ENCODE peak calls at places on chromosomes 6 and 20, in six cellular contexts. One of them, this sample, is unnamed. For H3K36me3 and H3K27me3, the result is how much of the 10 kb centered on the place peaks cover.

GRCh38 chr6:27040244-27041042 is 207.1 kb upstream of the PRSS16 start:
- DNase-seq in keratinocyte: no peak
- DNase-seq in PC-3: no peak
- DNase-seq in psoas muscle: no peak
- DNase-seq in bronchial epithelial cell: no peak
- DNase-seq in endodermal cell: no peak
- DNase-seq in this sample: no peak

GRCh38 chr6:31729979-31730630 is 1.0 kb upstream of the DDAH2 start:
- DNase-seq in keratinocyte: no peak
- DNase-seq in PC-3: peak
- DNase-seq in psoas muscle: peak
- DNase-seq in bronchial epithelial cell: peak
- DNase-seq in endodermal cell: peak
- DNase-seq in this sample: peak

GRCh38 chr20:20210327-20210726 is 157.6 kb upstream of the INSM1 start:
- DNase-seq in keratinocyte: no peak
- DNase-seq in PC-3: no peak
- DNase-seq in psoas muscle: no peak
- DNase-seq in bronchial epithelial cell: no peak
- DNase-seq in endodermal cell: no peak
- DNase-seq in this sample: no peak

GRCh38 chr20:2778602-2779321 is 21.7 kb downstream of the CPXM1 start:
- DNase-seq in keratinocyte: no peak
- DNase-seq in PC-3: no peak
- DNase-seq in psoas muscle: no peak
- DNase-seq in bronchial epithelial cell: no peak
- DNase-seq in endodermal cell: no peak
- DNase-seq in this sample: no peak

GRCh38 chr20:48704761-48705160 is 123.0 kb downstream of the PREX1 start:
- DNase-seq in keratinocyte: no peak
- DNase-seq in PC-3: no peak
- DNase-seq in psoas muscle: no peak
- DNase-seq in bronchial epithelial cell: no peak
- DNase-seq in endodermal cell: no peak
- DNase-seq in this sample: no peak

GRCh38 chr6:38322123-38322522 is 317.6 kb downstream of the BTBD9 start:
- DNase-seq in keratinocyte: no peak
- DNase-seq in PC-3: no peak
- DNase-seq in psoas muscle: no peak
- DNase-seq in bronchial epithelial cell: peak
- DNase-seq in endodermal cell: no peak
- DNase-seq in this sample: no peak

GRCh38 chr6:134537146-134537555 is 219.2 kb upstream of the SGK1 start:
- DNase-seq in keratinocyte: peak
- DNase-seq in PC-3: peak
- DNase-seq in psoas muscle: no peak
- DNase-seq in bronchial epithelial cell: peak
- DNase-seq in endodermal cell: no peak
- DNase-seq in this sample: no peak

GRCh38 chr20:47927385-47927851 is 142.1 kb upstream of the SULF2 start:
- DNase-seq in keratinocyte: peak
- DNase-seq in PC-3: peak
- DNase-seq in psoas muscle: no peak
- DNase-seq in bronchial epithelial cell: peak
- DNase-seq in endodermal cell: no peak
- DNase-seq in this sample: no peak

GRCh38 chr6:158914923-158915322 is 85.1 kb downstream of the RSPH3 start:
- DNase-seq in keratinocyte: no peak
- DNase-seq in PC-3: no peak
- DNase-seq in psoas muscle: no peak
- DNase-seq in bronchial epithelial cell: no peak
- DNase-seq in endodermal cell: no peak
- DNase-seq in this sample: no peak

GRCh38 chr20:33851842-33852466 is 40.8 kb downstream of the CHMP4B start:
- DNase-seq in keratinocyte: no peak
- DNase-seq in PC-3: no peak
- DNase-seq in psoas muscle: peak
- DNase-seq in bronchial epithelial cell: no peak
- DNase-seq in endodermal cell: no peak
- DNase-seq in this sample: no peak
- H3K36me3 ChIP-seq in keratinocyte: under half
- H3K36me3 ChIP-seq in PC-3: under half
- H3K36me3 ChIP-seq in psoas muscle: half or more
- H3K36me3 ChIP-seq in bronchial epithelial cell: under half
- H3K36me3 ChIP-seq in endodermal cell: under half
- H3K36me3 ChIP-seq in this sample: half or more

GRCh38 chr6:86581833-86582232 is 355.5 kb upstream of the HTR1E start:
- DNase-seq in keratinocyte: no peak
- DNase-seq in PC-3: peak
- DNase-seq in psoas muscle: no peak
- DNase-seq in bronchial epithelial cell: peak
- DNase-seq in endodermal cell: no peak
- DNase-seq in this sample: no peak

DNA sequence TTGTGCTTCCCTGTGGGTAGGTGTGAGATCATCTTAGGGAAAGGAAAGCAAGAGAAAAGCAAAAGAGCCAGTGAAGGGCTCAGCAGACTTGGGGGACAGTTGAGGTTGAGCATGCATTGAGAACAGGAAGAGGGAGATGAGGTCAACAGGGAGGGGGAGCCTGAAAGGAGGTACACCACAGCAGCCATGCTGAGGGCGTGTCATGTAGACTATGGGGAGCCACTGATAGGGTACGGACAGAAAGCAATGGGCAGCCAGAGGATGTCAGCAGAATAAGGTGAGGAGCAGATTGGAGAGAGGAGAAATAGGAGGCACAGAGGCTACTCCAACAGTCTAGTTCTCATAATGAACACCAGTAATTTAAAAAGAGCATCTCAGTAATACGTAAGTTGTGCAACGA is 351.1 kb upstream of the HTR1E start:
- DNase-seq in keratinocyte: no peak
- DNase-seq in PC-3: no peak
- DNase-seq in psoas muscle: no peak
- DNase-seq in bronchial epithelial cell: no peak
- DNase-seq in endodermal cell: no peak
- DNase-seq in this sample: no peak
- H3K27me3 ChIP-seq in keratinocyte: under half
- H3K27me3 ChIP-seq in PC-3: under half
- H3K27me3 ChIP-seq in psoas muscle: under half
- H3K27me3 ChIP-seq in bronchial epithelial cell: under half
- H3K27me3 ChIP-seq in endodermal cell: under half
- H3K27me3 ChIP-seq in this sample: under half

GRCh38 chr20:16703570-16703969 is 26.3 kb upstream of the SNRPB2 start:
- DNase-seq in keratinocyte: no peak
- DNase-seq in PC-3: no peak
- DNase-seq in psoas muscle: no peak
- DNase-seq in bronchial epithelial cell: no peak
- DNase-seq in endodermal cell: no peak
- DNase-seq in this sample: no peak

GRCh38 chr20:16695633-16696032 is 34.2 kb upstream of the SNRPB2 start:
- DNase-seq in keratinocyte: no peak
- DNase-seq in PC-3: no peak
- DNase-seq in psoas muscle: no peak
- DNase-seq in bronchial epithelial cell: no peak
- DNase-seq in endodermal cell: no peak
- DNase-seq in this sample: peak

GRCh38 chr20:16699287-16699686 is 30.5 kb upstream of the SNRPB2 start:
- DNase-seq in keratinocyte: no peak
- DNase-seq in PC-3: no peak
- DNase-seq in psoas muscle: no peak
- DNase-seq in bronchial epithelial cell: no peak
- DNase-seq in endodermal cell: no peak
- DNase-seq in this sample: no peak

GRCh38 chr20:16701296-16701695 is 28.5 kb upstream of the SNRPB2 start:
- DNase-seq in keratinocyte: no peak
- DNase-seq in PC-3: peak
- DNase-seq in psoas muscle: no peak
- DNase-seq in bronchial epithelial cell: peak
- DNase-seq in endodermal cell: peak
- DNase-seq in this sample: no peak
- TF ChIP-seq CTCF in keratinocyte: no peak
- TF ChIP-seq CTCF in PC-3: peak
- TF ChIP-seq CTCF in psoas muscle: peak
- TF ChIP-seq CTCF in bronchial epithelial cell: peak
- TF ChIP-seq CTCF in endodermal cell: peak
- TF ChIP-seq CTCF in this sample: peak

GRCh38 chr20:13420625-13421024 is 199.6 kb downstream of the ISM1 start:
- DNase-seq in keratinocyte: no peak
- DNase-seq in PC-3: no peak
- DNase-seq in psoas muscle: no peak
- DNase-seq in bronchial epithelial cell: no peak
- DNase-seq in endodermal cell: no peak
- DNase-seq in this sample: no peak

GRCh38 chr20:13418263-13419229 is 197.5 kb downstream of the ISM1 start:
- DNase-seq in keratinocyte: no peak
- DNase-seq in PC-3: no peak
- DNase-seq in psoas muscle: no peak
- DNase-seq in bronchial epithelial cell: peak
- DNase-seq in endodermal cell: no peak
- DNase-seq in this sample: no peak

GRCh38 chr20:13416531-13416930 is 195.5 kb downstream of the ISM1 start:
- DNase-seq in keratinocyte: no peak
- DNase-seq in PC-3: no peak
- DNase-seq in psoas muscle: no peak
- DNase-seq in bronchial epithelial cell: no peak
- DNase-seq in endodermal cell: no peak
- DNase-seq in this sample: no peak

GRCh38 chr20:13422637-13423036 is 201.6 kb downstream of the ISM1 start:
- DNase-seq in keratinocyte: peak
- DNase-seq in PC-3: peak
- DNase-seq in psoas muscle: no peak
- DNase-seq in bronchial epithelial cell: peak
- DNase-seq in endodermal cell: no peak
- DNase-seq in this sample: no peak

GRCh38 chr20:13419445-13419844 is 198.4 kb downstream of the ISM1 start:
- DNase-seq in keratinocyte: no peak
- DNase-seq in PC-3: no peak
- DNase-seq in psoas muscle: no peak
- DNase-seq in bronchial epithelial cell: no peak
- DNase-seq in endodermal cell: no peak
- DNase-seq in this sample: no peak
- H3K36me3 ChIP-seq in keratinocyte: under half
- H3K36me3 ChIP-seq in PC-3: under half
- H3K36me3 ChIP-seq in psoas muscle: under half
- H3K36me3 ChIP-seq in bronchial epithelial cell: under half
- H3K36me3 ChIP-seq in endodermal cell: under half
- H3K36me3 ChIP-seq in this sample: under half

GRCh38 chr20:44247676-44248419 is 740 bp downstream of the GDAP1L1 start:
- DNase-seq in keratinocyte: no peak
- DNase-seq in PC-3: no peak
- DNase-seq in psoas muscle: no peak
- DNase-seq in bronchial epithelial cell: peak
- DNase-seq in endodermal cell: peak
- DNase-seq in this sample: no peak

GRCh38 chr20:44241796-44242195 is 5.3 kb upstream of the GDAP1L1 start:
- DNase-seq in keratinocyte: no peak
- DNase-seq in PC-3: no peak
- DNase-seq in psoas muscle: no peak
- DNase-seq in bronchial epithelial cell: no peak
- DNase-seq in endodermal cell: no peak
- DNase-seq in this sample: no peak

GRCh38 chr20:44248420-44248759 is 1.3 kb downstream of the GDAP1L1 start:
- DNase-seq in keratinocyte: no peak
- DNase-seq in PC-3: no peak
- DNase-seq in psoas muscle: no peak
- DNase-seq in bronchial epithelial cell: no peak
- DNase-seq in endodermal cell: no peak
- DNase-seq in this sample: no peak

GRCh38 chr20:44247131-44247571 is at the start of gene GDAP1L1:
- DNase-seq in keratinocyte: no peak
- DNase-seq in PC-3: no peak
- DNase-seq in psoas muscle: no peak
- DNase-seq in bronchial epithelial cell: no peak
- DNase-seq in endodermal cell: peak
- DNase-seq in this sample: no peak

GRCh38 chr20:44245977-44246376 is 1.1 kb upstream of the GDAP1L1 start:
- DNase-seq in keratinocyte: no peak
- DNase-seq in PC-3: no peak
- DNase-seq in psoas muscle: no peak
- DNase-seq in bronchial epithelial cell: no peak
- DNase-seq in endodermal cell: no peak
- DNase-seq in this sample: no peak
- H3K27me3 ChIP-seq in keratinocyte: under half
- H3K27me3 ChIP-seq in PC-3: under half
- H3K27me3 ChIP-seq in psoas muscle: under half
- H3K27me3 ChIP-seq in bronchial epithelial cell: under half
- H3K27me3 ChIP-seq in endodermal cell: under half
- H3K27me3 ChIP-seq in this sample: under half

This sample was measured in Peyer's patch.